ENCODE peak calls at places on chromosome X, in four cellular contexts. One of them, this sample, is unnamed.

GRCh38 chrX:44884944-44885343 is 12.0 kb downstream of the KDM6A start:
- DNase-seq in heart right ventricle: no peak
- DNase-seq in SJSA1: no peak
- DNase-seq in iPS DF 6.9: no peak
- DNase-seq in this sample: no peak

GRCh38 chrX:76253432-76253831 is 80.6 kb downstream of the PBDC1 start:
- DNase-seq in iPS DF 6.9: peak
- DNase-seq in heart right ventricle: peak
- DNase-seq in SJSA1: peak
- DNase-seq in this sample: no peak

GRCh38 chrX:20594985-20595384 is 328.3 kb upstream of the RPS6KA3 start:
- DNase-seq in heart right ventricle: no peak
- DNase-seq in iPS DF 6.9: peak
- DNase-seq in SJSA1: no peak
- DNase-seq in this sample: no peak

GRCh38 chrX:20056704-20057103 is 60.0 kb downstream of the MAP7D2 start:
- DNase-seq in heart right ventricle: no peak
- DNase-seq in iPS DF 6.9: no peak
- DNase-seq in SJSA1: no peak
- DNase-seq in this sample: no peak

GRCh38 chrX:32877592-32877991 is 333.8 kb downstream of the DMD start:
- DNase-seq in SJSA1: no peak
- DNase-seq in iPS DF 6.9: no peak
- DNase-seq in heart right ventricle: no peak
- DNase-seq in this sample: no peak

GRCh38 chrX:150062292-150063137 is 124.2 kb upstream of the EOLA2 start:
- DNase-seq in SJSA1: peak
- DNase-seq in iPS DF 6.9: no peak
- DNase-seq in heart right ventricle: no peak
- DNase-seq in this sample: no peak

GRCh38 chrX:45134303-45134702 is 66.4 kb downstream of the DIPK2B start:
- DNase-seq in SJSA1: no peak
- DNase-seq in heart right ventricle: peak
- DNase-seq in iPS DF 6.9: no peak
- DNase-seq in this sample: peak

GRCh38 chrX:49257846-49258748 is 6.4 kb downstream of the FOXP3 start:
- DNase-seq in heart right ventricle: no peak
- DNase-seq in SJSA1: no peak
- DNase-seq in iPS DF 6.9: no peak
- DNase-seq in this sample: no peak

GRCh38 chrX:84735025-84735424 is 232.8 kb upstream of the HDX start:
- DNase-seq in iPS DF 6.9: no peak
- DNase-seq in heart right ventricle: no peak
- DNase-seq in SJSA1: no peak
- DNase-seq in this sample: no peak

GRCh38 chrX:51853251-51853650 is 40.2 kb upstream of the MAGED1 start:
- DNase-seq in iPS DF 6.9: no peak
- DNase-seq in heart right ventricle: no peak
- DNase-seq in SJSA1: no peak
- DNase-seq in this sample: no peak

GRCh38 chrX:101550825-101551767 is 749 bp downstream of the ARMCX1 start:
- DNase-seq in SJSA1: peak
- DNase-seq in heart right ventricle: peak
- DNase-seq in iPS DF 6.9: no peak
- DNase-seq in this sample: peak

GRCh38 chrX:22037225-22037624 is 5.1 kb downstream of the PHEX start:
- DNase-seq in iPS DF 6.9: no peak
- DNase-seq in SJSA1: no peak
- DNase-seq in heart right ventricle: no peak
- DNase-seq in this sample: no peak

GRCh38 chrX:18173494-18174180 is 47.0 kb downstream of the BEND2 start:
- DNase-seq in SJSA1: no peak
- DNase-seq in heart right ventricle: no peak
- DNase-seq in iPS DF 6.9: no peak
- DNase-seq in this sample: no peak
- H3K27ac ChIP-seq in SJSA1: no peak
- H3K27ac ChIP-seq in heart right ventricle: no peak
- H3K27ac ChIP-seq in iPS DF 6.9: no peak
- H3K27ac ChIP-seq in this sample: no peak

GRCh38 chrX:151974336-151975227 is at the start of gene GABRE:
- DNase-seq in iPS DF 6.9: no peak
- DNase-seq in heart right ventricle: peak
- DNase-seq in SJSA1: peak
- DNase-seq in this sample: no peak
- H3K27ac ChIP-seq in iPS DF 6.9: no peak
- H3K27ac ChIP-seq in heart right ventricle: peak
- H3K27ac ChIP-seq in SJSA1: peak
- H3K27ac ChIP-seq in this sample: no peak

GRCh38 chrX:130631011-130631410 is 229.2 kb downstream of the RBMX2 start:
- DNase-seq in heart right ventricle: no peak
- DNase-seq in SJSA1: no peak
- DNase-seq in iPS DF 6.9: no peak
- DNase-seq in this sample: no peak
- H3K27ac ChIP-seq in heart right ventricle: no peak
- H3K27ac ChIP-seq in SJSA1: no peak
- H3K27ac ChIP-seq in iPS DF 6.9: no peak
- H3K27ac ChIP-seq in this sample: no peak

DNA sequence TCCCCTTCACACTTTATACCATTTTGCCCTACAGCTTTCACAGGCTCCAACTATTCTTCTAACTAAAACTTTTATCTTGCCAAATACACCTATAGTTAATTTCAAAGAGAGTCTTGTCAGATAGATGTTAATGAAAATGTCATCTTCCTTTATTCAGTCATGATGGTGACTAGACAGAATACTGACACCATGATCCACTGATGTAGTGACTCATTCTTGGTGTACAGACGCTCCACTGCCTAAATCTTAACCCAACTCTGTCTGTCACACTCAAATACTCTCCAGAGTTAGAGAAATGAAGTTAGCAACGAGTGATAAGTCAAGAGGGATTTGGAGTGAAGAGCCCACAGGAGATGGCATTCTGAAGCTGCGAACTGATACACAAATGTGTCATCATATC is 32.1 kb upstream of the HDAC8 start:
- DNase-seq in SJSA1: no peak
- DNase-seq in iPS DF 6.9: no peak
- DNase-seq in heart right ventricle: no peak
- DNase-seq in this sample: no peak
- H3K27ac ChIP-seq in SJSA1: no peak
- H3K27ac ChIP-seq in iPS DF 6.9: no peak
- H3K27ac ChIP-seq in heart right ventricle: no peak
- H3K27ac ChIP-seq in this sample: no peak

GRCh38 chrX:130793966-130794365 is 109.0 kb downstream of the ENOX2 start:
- DNase-seq in SJSA1: no peak
- DNase-seq in heart right ventricle: no peak
- DNase-seq in iPS DF 6.9: no peak
- DNase-seq in this sample: no peak

GRCh38 chrX:130786030-130786429 is 117.0 kb downstream of the ENOX2 start:
- DNase-seq in iPS DF 6.9: no peak
- DNase-seq in heart right ventricle: no peak
- DNase-seq in SJSA1: no peak
- DNase-seq in this sample: no peak

GRCh38 chrX:130788786-130789581 is 114.0 kb downstream of the ENOX2 start:
- DNase-seq in iPS DF 6.9: no peak
- DNase-seq in heart right ventricle: no peak
- DNase-seq in SJSA1: no peak
- DNase-seq in this sample: no peak

DNA sequence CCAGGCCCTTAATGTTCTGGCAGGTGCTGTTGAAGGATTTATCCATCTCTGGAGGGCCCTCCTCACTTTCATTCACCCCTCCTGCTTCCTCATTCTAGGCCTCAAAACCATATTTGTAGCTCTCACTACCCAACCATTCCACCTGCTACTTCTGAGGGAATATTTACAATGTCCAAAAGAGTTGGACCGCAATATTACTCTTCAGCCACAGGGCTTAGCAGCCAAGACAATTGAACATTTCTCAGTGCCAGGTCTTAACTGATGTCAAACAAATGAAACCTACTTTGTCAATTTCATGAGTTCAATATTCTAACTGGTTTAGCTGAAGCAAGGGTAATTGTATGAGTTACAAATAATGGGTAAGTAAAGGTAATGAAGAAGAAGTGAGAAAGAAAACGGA is 113.2 kb downstream of the ENOX2 start:
- DNase-seq in heart right ventricle: no peak
- DNase-seq in iPS DF 6.9: no peak
- DNase-seq in SJSA1: no peak
- DNase-seq in this sample: no peak
- H3K27ac ChIP-seq in heart right ventricle: no peak
- H3K27ac ChIP-seq in iPS DF 6.9: no peak
- H3K27ac ChIP-seq in SJSA1: no peak
- H3K27ac ChIP-seq in this sample: no peak

GRCh38 chrX:68666580-68666979 is 19.1 kb downstream of the STARD8 start:
- DNase-seq in heart right ventricle: no peak
- DNase-seq in SJSA1: no peak
- DNase-seq in iPS DF 6.9: no peak
- DNase-seq in this sample: no peak
- H3K27ac ChIP-seq in heart right ventricle: no peak
- H3K27ac ChIP-seq in SJSA1: no peak
- H3K27ac ChIP-seq in iPS DF 6.9: no peak
- H3K27ac ChIP-seq in this sample: no peak

This sample was measured in caudate nucleus.